ENCODE peak calls at places on chromosomes 1 and 21, in six cellular contexts. S is psoas muscle, H is erythroblast, Y is B cell, N is HEK293T, W is SW480. T is an unnamed sample.

GRCh38 chr1:3031401-3032221 is 10.3 kb downstream of the ACTRT2 start:
- DNase-seq in H (no peak), N (no peak), Y (no peak), S (peak; percentile 44), W (no peak), T (peak; percentile 14)

GRCh38 chr1:24955161-24955560 is 25.1 kb upstream of the RUNX3 start:
- DNase-seq in W (no peak), S (no peak), N (no peak), Y (no peak), H (no peak), T (no peak)

GRCh38 chr1:226634611-226635246 is 86.2 kb downstream of the STUM start:
- DNase-seq in N (no peak), Y (no peak), S (no peak), W (no peak), H (no peak), T (no peak)

GRCh38 chr1:8266436-8267165 is 51.3 kb upstream of the SLC45A1 start:
- DNase-seq in S (no peak), Y (no peak), N (no peak), H (no peak), W (no peak), T (no peak)

GRCh38 chr1:22038036-22038435 is 14.5 kb upstream of the CDC42 start:
- DNase-seq in H (no peak), W (no peak), S (peak; percentile 48), N (no peak), Y (no peak), T (no peak)

GRCh38 chr1:36178479-36179219 is 22.7 kb downstream of the MAP7D1 start:
- DNase-seq in H (no peak), S (no peak), Y (no peak), N (no peak), W (no peak), T (no peak)

GRCh38 chr21:43748622-43749021 is 27.5 kb downstream of the CSTB start:
- DNase-seq in N (no peak), H (no peak), S (no peak), W (no peak), Y (no peak), T (no peak)

GRCh38 chr1:201254625-201255469 is 28.5 kb upstream of the PKP1 start:
- DNase-seq in Y (peak; percentile 57), W (peak; percentile 33), S (peak; percentile 68), H (peak; percentile 26), N (peak; percentile 95), T (peak; percentile 39)

GRCh38 chr1:230236301-230236700 is 169.3 kb downstream of the GALNT2 start:
- DNase-seq in N (no peak), S (no peak), H (no peak), Y (no peak), W (no peak), T (no peak)

GRCh38 chr1:118949317-118949716 is 38.8 kb downstream of the TBX15 start:
- DNase-seq in W (no peak), N (no peak), H (no peak), S (peak; percentile 34), Y (no peak), T (no peak)

GRCh38 chr21:16563111-16563510 is 833.3 kb downstream of the USP25 start:
- DNase-seq in N (no peak), W (no peak), Y (no peak), S (no peak), H (no peak), T (no peak)

GRCh38 chr1:16005597-16005996 is 1.6 kb downstream of the SRARP start:
- DNase-seq in Y (no peak), W (no peak), S (no peak), N (no peak), H (no peak), T (no peak)

GRCh38 chr1:22613226-22613918 is 23.1 kb upstream of the C1QA start:
- DNase-seq in H (no peak), N (no peak), W (no peak), S (no peak), Y (no peak), T (no peak)

GRCh38 chr21:45074818-45075605 is 632 bp downstream of the ADARB1 start:
- DNase-seq in N (peak; percentile 56), Y (peak; percentile 46), W (peak; percentile 51), S (no peak), H (peak; percentile 59), T (peak; percentile 41)

GRCh38 chr1:172326171-172326570 is 94.3 kb upstream of the C1orf105 start:
- DNase-seq in S (no peak), W (no peak), N (no peak), H (no peak), Y (no peak), T (no peak)

GRCh38 chr1:62977321-62977720 is 193.4 kb downstream of the ATG4C start:
- DNase-seq in Y (no peak), W (no peak), S (no peak), N (no peak), H (no peak), T (no peak)

GRCh38 chr1:94542088-94542671 is 621 bp upstream of the F3 start:
- DNase-seq in Y (no peak), H (no peak), S (peak; percentile 64), N (no peak), W (no peak), T (peak; percentile 81)

GRCh38 chr1:212192261-212192998 is 92.8 kb upstream of the PPP2R5A start:
- DNase-seq in Y (no peak), W (no peak), S (no peak), N (no peak), H (no peak), T (no peak)

GRCh38 chr1:206757524-206758266 is 12.9 kb upstream of the IL19 start:
- DNase-seq in N (no peak), Y (no peak), H (no peak), W (no peak), S (no peak), T (no peak)

GRCh38 chr1:228414511-228415211 is 2.0 kb downstream of the TRIM17 start:
- DNase-seq in Y (no peak), W (no peak), H (no peak), N (no peak), S (no peak), T (no peak)

GRCh38 chr1:5733596-5733995 is 258.6 kb downstream of the NPHP4 start:
- DNase-seq in Y (no peak), H (no peak), N (no peak), S (no peak), W (no peak), T (no peak)

GRCh38 chr1:67724928-67725560 is 40.0 kb downstream of the GADD45A start:
- DNase-seq in W (peak; percentile 42), Y (no peak), S (peak; percentile 37), N (no peak), H (no peak), T (no peak)

GRCh38 chr1:85202092-85202863 is 1.5 kb upstream of the SYDE2 start:
- DNase-seq in W (no peak), Y (no peak), S (no peak), N (no peak), H (no peak), T (no peak)

GRCh38 chr21:45388011-45388521 is 16.9 kb upstream of the COL18A1 start:
- DNase-seq in Y (no peak), W (no peak), S (peak; percentile 21), N (no peak), H (no peak), T (peak; percentile 57)

GRCh38 chr21:33896691-33897090 is 18.9 kb downstream of the ATP5PO start:
- DNase-seq in N (no peak), W (no peak), H (no peak), Y (no peak), S (no peak), T (no peak)

GRCh38 chr1:164689672-164690655 is 131.0 kb downstream of the PBX1 start:
- DNase-seq in N (no peak), Y (no peak), S (no peak), W (no peak), H (no peak), T (no peak)

GRCh38 chr1:10143961-10144485 is 66.3 kb upstream of the KIF1B start:
- DNase-seq in S (no peak), Y (no peak), N (no peak), H (no peak), W (no peak), T (no peak)

GRCh38 chr1:66048011-66048410 is 255.3 kb downstream of the PDE4B start:
- DNase-seq in W (no peak), Y (no peak), S (no peak), N (no peak), H (no peak), T (no peak)

GRCh38 chr1:93015590-93015989 is 54.3 kb upstream of the DIPK1A start:
- DNase-seq in W (peak; percentile 7), S (no peak), Y (no peak), H (no peak), N (no peak), T (no peak)

GRCh38 chr1:27116210-27116609 is 38.7 kb downstream of the SLC9A1 start:
- DNase-seq in H (no peak), Y (no peak), W (no peak), N (no peak), S (no peak), T (peak; percentile 52)

GRCh38 chr1:91757760-91758545 is 128.0 kb downstream of the TGFBR3 start:
- DNase-seq in S (no peak), H (no peak), N (no peak), W (no peak), Y (no peak), T (no peak)

GRCh38 chr1:165075725-165076370 is 280.7 kb downstream of the LMX1A start:
- DNase-seq in S (no peak), N (peak; percentile 64), H (peak; percentile 3), Y (no peak), W (peak; percentile 33), T (no peak)

GRCh38 chr1:234958702-234959649 is 169.7 kb downstream of the TOMM20 start:
- DNase-seq in S (no peak), Y (no peak), W (no peak), N (no peak), H (no peak), T (no peak)

GRCh38 chr1:63004868-63005267 is 220.9 kb downstream of the ATG4C start:
- DNase-seq in Y (no peak), H (no peak), S (no peak), N (peak; percentile 52), W (peak; percentile 16), T (no peak)

GRCh38 chr1:223031690-223032601 is 111.1 kb downstream of the TLR5 start:
- DNase-seq in Y (no peak), H (no peak), S (peak; percentile 70), W (no peak), N (no peak), T (no peak)

GRCh38 chr1:35708179-35708891 is 10.3 kb downstream of the C1orf216 start:
- DNase-seq in N (no peak), Y (no peak), H (no peak), S (no peak), W (no peak), T (no peak)

GRCh38 chr21:34199121-34199910 is 125.9 kb downstream of the MRPS6 start:
- DNase-seq in H (no peak), N (no peak), Y (no peak), W (no peak), S (no peak), T (no peak)

GRCh38 chr1:154856544-154856943 is 13.5 kb downstream of the KCNN3 start:
- DNase-seq in Y (no peak), H (no peak), N (no peak), W (no peak), S (no peak), T (no peak)

GRCh38 chr1:21329209-21329844 is 39.1 kb upstream of the ECE1 start:
- DNase-seq in N (no peak), H (no peak), Y (no peak), S (no peak), W (peak; percentile 82), T (no peak)

GRCh38 chr1:168609133-168609715 is 32.8 kb downstream of the XCL1 start:
- DNase-seq in Y (no peak), S (peak; percentile 76), H (no peak), W (no peak), N (no peak), T (peak; percentile 81)